ENCODE peak calls at places on chromosomes 16 and 17, in five cellular contexts. O, S, X, B and C are unnamed samples.
A peak's percentile ranks its signal among the peaks of the same experiment; 100 is the strongest.

GRCh38 chr17:50076591-50077235 is 18.4 kb upstream of the PDK2 start:
- DNase-seq in O (no peak), B (no peak), X (no peak), S (no peak), C (no peak)

GRCh38 chr17:76582660-76583059 is 3.0 kb downstream of the ST6GALNAC2 start:
- DNase-seq in O (no peak), S (no peak), X (no peak), B (no peak), C (no peak)

GRCh38 chr17:78114831-78115723 is 13.5 kb downstream of the TMC6 start:
- DNase-seq in X (peak; percentile 49), S (no peak), O (no peak), B (no peak), C (no peak)

GRCh38 chr16:84379731-84380369 is 11.5 kb downstream of the ATP2C2 start:
- DNase-seq in B (no peak), X (no peak), O (no peak), S (no peak), C (no peak)

GRCh38 chr17:27762527-27763305 is 37.6 kb downstream of the NOS2 start:
- DNase-seq in B (no peak), X (no peak), O (no peak), S (no peak), C (peak; percentile 37)

GRCh38 chr17:14068542-14069250 is 608 bp upstream of the COX10 start:
- DNase-seq in S (no peak), X (no peak), B (no peak), O (no peak), C (no peak)

GRCh38 chr16:85637808-85638186 is 24.7 kb downstream of the GSE1 start:
- DNase-seq in O (no peak), B (no peak), S (no peak), X (no peak), C (no peak)

GRCh38 chr16:54289242-54290051 is 2.9 kb upstream of the IRX3 start:
- DNase-seq in S (no peak), B (no peak), O (no peak), X (no peak), C (no peak)

GRCh38 chr17:20127660-20128413 is 118.7 kb downstream of the SPECC1 start:
- DNase-seq in B (no peak), O (no peak), X (no peak), S (no peak), C (peak; percentile 94)

GRCh38 chr17:35028531-35029262 is 34.8 kb downstream of the RFFL start:
- DNase-seq in X (no peak), B (no peak), O (no peak), S (no peak), C (peak; percentile 24)

GRCh38 chr16:3469736-3470135 is 25.6 kb downstream of the C16orf90 start:
- DNase-seq in O (no peak), X (no peak), B (no peak), S (no peak), C (no peak)

GRCh38 chr17:80426671-80427326 is 11.8 kb downstream of the ENDOV start:
- DNase-seq in X (peak; percentile 98), S (peak; percentile 95), B (peak; percentile 12), O (peak; percentile 90), C (peak; percentile 50)

GRCh38 chr17:32943647-32944191 is 15.8 kb downstream of the TMEM98 start:
- DNase-seq in S (no peak), X (no peak), O (no peak), B (no peak), C (peak; percentile 76)

GRCh38 chr17:60534010-60534555 is 8.0 kb upstream of the APPBP2 start:
- DNase-seq in X (no peak), S (no peak), B (no peak), O (no peak), C (peak; percentile 85)

GRCh38 chr17:83032781-83033180 is 46.6 kb upstream of the METRNL start:
- DNase-seq in S (no peak), B (no peak), O (no peak), X (peak; percentile 27), C (no peak)

GRCh38 chr17:38598536-38598935 is 7.2 kb downstream of the SRCIN1 start:
- DNase-seq in X (peak; percentile 86), O (peak; percentile 91), S (peak; percentile 86), B (no peak), C (peak; percentile 57)

GRCh38 chr16:86679490-86679889 is 101.1 kb downstream of the FOXL1 start:
- DNase-seq in S (no peak), B (no peak), X (no peak), O (no peak), C (no peak)

GRCh38 chr17:19867094-19867653 is 562 bp downstream of the ULK2 start:
- DNase-seq in B (no peak), O (no peak), X (peak; percentile 82), S (peak; percentile 76), C (peak; percentile 54)

GRCh38 chr16:1420111-1420539 is 422 bp downstream of the UQCC4 start:
- DNase-seq in X (no peak), S (no peak), B (no peak), O (no peak), C (no peak)

GRCh38 chr16:81617021-81617346 is 162.1 kb upstream of the PLCG2 start:
- DNase-seq in S (no peak), O (no peak), X (no peak), B (no peak), C (no peak)

GRCh38 chr16:55370762-55371482 is 46.9 kb downstream of the IRX6 start:
- DNase-seq in O (peak; percentile 13), B (no peak), S (peak; percentile 9), X (peak; percentile 71), C (peak; percentile 8)

GRCh38 chr16:71565812-71566700 is 10.8 kb downstream of the TAT start:
- DNase-seq in O (no peak), B (peak; percentile 37), S (no peak), X (no peak), C (no peak)

GRCh38 chr16:21033707-21034106 is 116.9 kb downstream of the DNAH3 start:
- DNase-seq in O (no peak), S (no peak), B (no peak), X (peak; percentile 15), C (no peak)

GRCh38 chr16:73569266-73569665 is 521.3 kb upstream of the ZFHX3 start:
- DNase-seq in O (no peak), X (no peak), S (no peak), B (no peak), C (no peak)

DNA sequence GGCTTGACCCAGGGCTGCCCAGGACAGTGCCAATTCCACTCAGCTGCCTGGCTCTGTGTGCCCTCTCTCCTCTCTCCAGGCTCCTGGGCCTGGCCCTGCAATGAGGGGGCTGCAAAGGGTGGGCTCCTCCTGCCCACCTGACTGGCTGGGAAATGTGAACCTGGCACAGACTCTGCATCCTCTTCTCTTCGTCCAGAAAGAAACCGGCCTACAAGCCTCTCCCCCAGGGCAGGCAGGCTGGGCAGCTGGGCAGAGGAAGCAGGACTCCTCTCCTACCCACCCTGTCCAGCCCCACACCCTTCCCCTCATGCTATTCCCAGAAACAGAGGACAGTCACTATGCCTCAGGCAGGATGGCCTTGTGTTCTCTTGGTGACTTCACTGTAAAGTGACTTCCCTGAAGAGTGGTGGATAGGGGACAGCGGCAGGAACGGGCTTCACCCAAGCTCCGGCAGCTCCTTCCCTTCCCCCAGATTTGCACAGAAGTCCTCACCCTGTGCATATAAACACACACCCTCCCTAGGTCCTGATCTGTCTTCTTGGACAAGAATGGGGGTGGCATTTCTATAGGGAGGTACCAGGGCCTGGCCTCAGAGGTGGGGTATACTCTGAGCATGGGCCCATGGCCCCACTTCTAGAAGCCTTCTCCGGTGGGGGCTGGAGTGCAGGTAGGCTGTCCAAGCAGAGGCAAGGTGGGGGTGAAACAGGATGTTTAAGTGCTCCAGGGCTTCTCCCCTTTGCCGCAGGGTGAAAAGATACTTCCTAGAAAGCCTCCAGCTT is 4.9 kb upstream of the STAT5A start:
- DNase-seq in X (peak; percentile 48), O (no peak), S (no peak), B (no peak), C (no peak)
- TF ChIP-seq RCOR1 in X (no peak), O (no peak), S (no peak), B (no peak), C (no peak)

GRCh38 chr17:36612323-36612722 is 10.9 kb downstream of the MRM1 start:
- DNase-seq in S (no peak), X (no peak), B (no peak), O (no peak), C (no peak)
- TF ChIP-seq RCOR1 in S (no peak), X (no peak), B (no peak), O (no peak), C (no peak)

DNA sequence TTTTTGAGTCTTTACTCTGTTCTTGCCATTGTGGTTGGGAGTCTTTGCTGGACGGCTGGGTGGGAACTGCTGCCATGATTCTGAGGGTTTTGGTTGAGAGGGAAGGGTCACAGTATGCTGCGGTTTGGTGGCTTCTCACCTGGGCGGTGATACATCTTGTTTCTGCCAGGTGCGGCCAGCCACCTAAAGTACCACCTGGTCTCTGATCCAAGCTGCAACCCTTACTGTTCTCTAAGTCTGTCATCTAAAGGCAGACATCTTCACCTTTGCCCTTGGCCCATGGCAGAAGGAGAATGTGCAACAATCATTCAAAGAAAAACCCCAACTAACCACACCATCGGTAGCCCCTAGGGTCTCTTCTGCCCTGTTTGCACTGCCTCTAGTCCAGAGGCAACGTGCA is 19.6 kb upstream of the MPO start:
- DNase-seq in X (no peak), B (no peak), O (no peak), S (no peak), C (no peak)
- TF ChIP-seq RCOR1 in X (no peak), B (no peak), O (no peak), S (no peak), C (no peak)

GRCh38 chr17:15262291-15263205 is 2.6 kb downstream of the PMP22 start:
- DNase-seq in O (peak; percentile 83), B (no peak), X (peak; percentile 84), S (peak; percentile 97), C (peak; percentile 83)
- TF ChIP-seq RCOR1 in O (no peak), B (no peak), X (peak; percentile 6), S (no peak), C (no peak)

GRCh38 chr16:57102888-57103879 is 10.8 kb downstream of the CPNE2 start:
- DNase-seq in X (no peak), O (no peak), B (no peak), S (no peak), C (no peak)
- TF ChIP-seq RCOR1 in X (no peak), O (no peak), B (no peak), S (no peak), C (no peak)